ENCODE peak calls at places on chromosomes 7 and 10, in eight cellular contexts. U, M, T, A, R, N, C and H are unnamed samples. For H3K36me3 and H3K4me1, the result is how much of the 10 kb centered on the place peaks cover.

GRCh38 chr10:109914966-109915365 is 8.3 kb downstream of the XPNPEP1 start:
- DNase-seq in U (no peak), M (no peak), T (peak), A (no peak), R (peak), N (peak), C (peak), H (no peak)

GRCh38 chr7:121515651-121516401 is 119.7 kb upstream of the FAM3C start:
- DNase-seq in U (no peak), M (no peak), T (no peak), A (no peak), R (no peak), N (no peak), C (no peak), H (no peak)

GRCh38 chr10:104088239-104088638 is 2.6 kb upstream of the COL17A1 start:
- DNase-seq in U (no peak), M (no peak), T (no peak), A (no peak), R (no peak), N (no peak), C (no peak), H (no peak)

GRCh38 chr7:39709768-39710291 is 86.5 kb downstream of the RALA start:
- DNase-seq in U (peak), M (peak), T (no peak), A (no peak), R (no peak), N (peak), C (no peak), H (no peak)

GRCh38 chr10:88478256-88478655 is 104.9 kb downstream of the RNLS start:
- DNase-seq in U (no peak), M (no peak), T (no peak), A (no peak), R (no peak), N (no peak), C (no peak), H (no peak)

GRCh38 chr7:43248961-43249807 is 136.7 kb downstream of the HECW1 start:
- DNase-seq in U (no peak), M (no peak), T (peak), A (no peak), R (peak), N (peak), C (peak), H (no peak)

GRCh38 chr7:55546826-55547225 is 25.5 kb downstream of the VOPP1 start:
- DNase-seq in U (no peak), M (peak), T (peak), A (peak), R (peak), N (peak), C (peak), H (peak)

GRCh38 chr10:119131512-119132240 is 27.8 kb downstream of the DENND10 start:
- DNase-seq in U (no peak), M (no peak), T (no peak), A (no peak), R (no peak), N (peak), C (no peak), H (no peak)

GRCh38 chr7:131194070-131194865 is 133.4 kb upstream of the MKLN1 start:
- DNase-seq in U (no peak), M (no peak), T (no peak), A (no peak), R (no peak), N (peak), C (no peak), H (no peak)

GRCh38 chr7:105215182-105215581 is 173.5 kb downstream of the SRPK2 start:
- DNase-seq in U (no peak), M (no peak), T (no peak), A (no peak), R (no peak), N (no peak), C (no peak), H (no peak)

GRCh38 chr7:119756687-119757086 is 516.3 kb upstream of the KCND2 start:
- DNase-seq in U (no peak), M (no peak), T (no peak), A (no peak), R (no peak), N (no peak), C (no peak), H (no peak)

GRCh38 chr10:89476676-89477075 is 58.7 kb downstream of the SLC16A12 start:
- DNase-seq in U (peak), M (no peak), T (no peak), A (peak), R (peak), N (peak), C (peak), H (peak)

GRCh38 chr7:30047124-30047523 is 18.9 kb downstream of the PLEKHA8 start:
- DNase-seq in U (no peak), M (no peak), T (no peak), A (no peak), R (no peak), N (peak), C (no peak), H (no peak)

GRCh38 chr7:30053068-30053467 is 24.9 kb downstream of the PLEKHA8 start:
- DNase-seq in U (no peak), M (no peak), T (no peak), A (no peak), R (no peak), N (no peak), C (no peak), H (no peak)

GRCh38 chr7:30046127-30046774 is 18.0 kb downstream of the PLEKHA8 start:
- DNase-seq in U (no peak), M (no peak), T (no peak), A (no peak), R (no peak), N (peak), C (no peak), H (no peak)

GRCh38 chr7:30049173-30049572 is 21.0 kb downstream of the PLEKHA8 start:
- DNase-seq in U (no peak), M (no peak), T (no peak), A (no peak), R (no peak), N (no peak), C (no peak), H (no peak)

DNA sequence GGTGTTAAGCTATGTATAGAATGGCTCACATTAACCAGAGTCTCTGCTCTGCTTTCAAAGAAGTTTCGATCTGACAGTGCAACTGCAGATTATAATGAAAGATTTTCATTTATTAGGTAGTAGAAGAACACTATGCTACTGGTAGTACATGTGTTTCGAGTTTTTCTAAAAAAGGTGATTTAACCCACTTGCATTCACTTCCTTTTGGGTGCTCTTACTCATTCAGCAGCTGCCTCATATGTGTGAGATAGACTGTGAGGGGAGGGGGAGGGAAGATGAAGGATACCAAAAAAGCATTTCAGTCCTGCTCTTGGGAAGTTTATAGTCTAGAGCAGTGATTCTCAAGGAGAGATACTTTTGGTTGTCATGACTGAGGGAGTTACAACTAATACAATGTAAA is 20.4 kb downstream of the PLEKHA8 start:
- DNase-seq in U (no peak), M (no peak), T (no peak), A (no peak), R (no peak), N (no peak), C (no peak), H (no peak)
- H3K36me3 ChIP-seq in U (half or more), M (half or more), T (under half), A (under half), R (under half), N (under half), C (under half), H (under half)

GRCh38 chr7:114925443-114925842 is 3.5 kb downstream of the MDFIC start:
- DNase-seq in U (no peak), M (no peak), T (no peak), A (no peak), R (no peak), N (no peak), C (no peak), H (no peak)

GRCh38 chr7:114930829-114931655 is 9.1 kb downstream of the MDFIC start:
- DNase-seq in U (no peak), M (no peak), T (no peak), A (no peak), R (no peak), N (no peak), C (no peak), H (no peak)

GRCh38 chr7:114929570-114929969 is 7.7 kb downstream of the MDFIC start:
- DNase-seq in U (no peak), M (no peak), T (no peak), A (no peak), R (no peak), N (no peak), C (no peak), H (no peak)

GRCh38 chr7:114930107-114930521 is 8.2 kb downstream of the MDFIC start:
- DNase-seq in U (peak), M (no peak), T (no peak), A (no peak), R (no peak), N (no peak), C (no peak), H (no peak)

GRCh38 chr7:114928060-114928459 is 6.2 kb downstream of the MDFIC start:
- DNase-seq in U (no peak), M (no peak), T (no peak), A (no peak), R (no peak), N (no peak), C (no peak), H (no peak)
- H3K4me1 ChIP-seq in U (under half), M (half or more), T (under half), A (under half), R (under half), N (under half), C (under half), H (half or more)

DNA sequence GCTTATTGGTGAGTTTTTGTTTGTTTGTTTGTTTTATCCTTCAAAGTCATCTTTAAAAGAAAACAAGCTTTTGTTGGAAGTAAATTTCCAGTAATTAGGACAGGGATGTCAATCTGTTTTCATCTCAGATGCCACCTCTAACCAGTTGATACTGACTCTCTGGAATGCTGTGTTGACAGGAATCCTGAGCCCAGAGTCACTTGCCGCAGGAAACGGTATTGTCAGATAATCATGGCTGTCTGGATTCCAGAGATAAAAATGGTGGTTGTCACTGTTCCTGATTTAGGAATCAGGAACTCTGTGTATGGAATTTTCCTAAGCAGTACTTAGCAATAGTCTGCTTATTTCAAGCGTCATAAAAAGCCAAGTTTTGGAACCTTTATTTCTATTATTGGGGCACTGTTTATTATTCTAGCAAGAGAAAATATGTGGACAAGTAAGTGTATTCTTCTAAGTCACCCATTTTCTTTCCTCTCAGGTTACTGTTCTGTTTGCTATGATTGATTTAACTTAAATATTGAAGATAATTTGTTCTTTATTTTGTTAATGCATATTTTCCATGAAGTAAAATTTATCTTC is 39.2 kb downstream of the CDC123 start:
- DNase-seq in U (peak), M (no peak), T (no peak), A (no peak), R (no peak), N (no peak), C (no peak), H (no peak)
- H3K36me3 ChIP-seq in U (under half), M (half or more), T (half or more), A (under half), R (half or more), N (under half), C (under half), H (under half)

GRCh38 chr7:542131-542934 is 22.7 kb upstream of the PDGFA start:
- DNase-seq in U (no peak), M (no peak), T (no peak), A (no peak), R (no peak), N (no peak), C (no peak), H (peak)
- H3K4me1 ChIP-seq in U (under half), M (under half), T (half or more), A (under half), R (half or more), N (under half), C (half or more), H (under half)

DNA sequence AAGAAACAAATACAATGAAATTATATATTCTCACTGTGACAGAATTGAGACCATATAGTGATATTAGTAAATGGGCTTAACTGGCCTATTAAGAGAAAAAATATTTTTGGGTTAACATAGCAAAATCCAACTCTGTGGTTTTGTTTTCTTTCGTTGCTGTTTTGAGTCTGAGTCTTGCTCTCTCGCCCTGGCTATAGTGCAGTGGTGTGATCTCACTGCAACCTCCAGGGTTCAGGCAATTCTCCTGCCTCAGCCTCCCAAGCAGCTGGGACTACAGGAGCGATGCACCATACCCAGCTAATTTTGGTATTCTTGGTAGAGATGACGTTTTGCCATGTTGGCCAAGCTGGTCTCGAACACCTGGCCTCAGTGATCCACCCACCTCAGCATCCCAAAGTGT is 15.3 kb downstream of the TRIM24 start:
- DNase-seq in U (no peak), M (no peak), T (no peak), A (no peak), R (no peak), N (no peak), C (no peak), H (no peak)
- H3K36me3 ChIP-seq in U (under half), M (under half), T (under half), A (under half), R (under half), N (under half), C (under half), H (under half)

GRCh38 chr10:102878629-102879028 is 9.4 kb downstream of the AS3MT start:
- DNase-seq in U (no peak), M (no peak), T (no peak), A (no peak), R (no peak), N (no peak), C (no peak), H (no peak)

GRCh38 chr10:102876747-102877153 is 7.5 kb downstream of the AS3MT start:
- DNase-seq in U (no peak), M (no peak), T (no peak), A (no peak), R (no peak), N (peak), C (no peak), H (no peak)

DNA sequence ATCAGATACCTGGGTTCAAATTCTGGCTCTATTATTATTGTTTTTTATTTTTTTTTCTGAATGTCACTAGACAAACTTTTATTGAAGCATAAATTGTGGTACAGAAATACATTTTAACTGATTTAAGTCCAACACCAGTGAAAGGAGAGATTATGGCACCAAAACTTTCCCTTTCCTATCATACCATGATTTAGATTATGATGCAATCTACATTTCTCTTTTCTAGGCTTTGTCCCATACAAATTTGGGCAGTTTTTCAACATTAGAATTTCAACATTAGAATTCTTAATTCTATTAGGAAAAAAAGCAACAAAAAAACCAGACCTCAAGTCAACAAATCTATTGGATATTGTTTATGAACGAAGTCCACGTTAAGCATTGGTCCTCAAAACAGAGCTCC is 11.0 kb downstream of the AS3MT start:
- DNase-seq in U (no peak), M (no peak), T (no peak), A (no peak), R (no peak), N (no peak), C (no peak), H (no peak)
- H3K4me1 ChIP-seq in U (under half), M (under half), T (under half), A (under half), R (under half), N (under half), C (under half), H (under half)

DNA sequence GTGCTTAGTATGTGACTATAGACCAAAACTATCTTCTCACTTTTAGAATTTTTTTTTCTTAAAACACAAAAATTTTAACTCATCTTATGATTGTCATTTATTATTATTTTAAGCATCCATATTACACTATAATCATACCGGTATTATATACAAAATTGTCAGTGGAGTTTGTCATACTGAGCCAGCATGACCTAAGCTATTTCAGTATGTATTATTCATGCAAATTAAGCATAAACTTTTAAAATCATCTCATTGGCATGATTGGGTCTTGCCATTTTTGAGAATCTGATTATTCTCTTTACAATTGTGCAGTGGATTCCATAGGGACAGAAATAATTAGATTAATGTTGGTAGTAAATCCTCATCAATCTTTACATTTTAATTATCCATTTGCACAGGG is 46.2 kb upstream of the STMP1 start:
- DNase-seq in U (no peak), M (no peak), T (no peak), A (no peak), R (no peak), N (no peak), C (no peak), H (no peak)
- H3K36me3 ChIP-seq in U (under half), M (half or more), T (under half), A (under half), R (half or more), N (under half), C (half or more), H (half or more)

GRCh38 chr7:101166603-101166908 is 1.2 kb upstream of the VGF start:
- DNase-seq in U (no peak), M (no peak), T (no peak), A (no peak), R (no peak), N (no peak), C (no peak), H (no peak)

GRCh38 chr7:101168412-101169049 is 3.2 kb upstream of the VGF start:
- DNase-seq in U (no peak), M (no peak), T (no peak), A (no peak), R (no peak), N (no peak), C (no peak), H (no peak)

GRCh38 chr7:101165958-101166602 is 711 bp upstream of the VGF start:
- DNase-seq in U (no peak), M (no peak), T (no peak), A (no peak), R (no peak), N (no peak), C (no peak), H (no peak)

GRCh38 chr7:101167645-101168411 is 2.5 kb upstream of the VGF start:
- DNase-seq in U (no peak), M (no peak), T (no peak), A (no peak), R (no peak), N (no peak), C (no peak), H (no peak)

DNA sequence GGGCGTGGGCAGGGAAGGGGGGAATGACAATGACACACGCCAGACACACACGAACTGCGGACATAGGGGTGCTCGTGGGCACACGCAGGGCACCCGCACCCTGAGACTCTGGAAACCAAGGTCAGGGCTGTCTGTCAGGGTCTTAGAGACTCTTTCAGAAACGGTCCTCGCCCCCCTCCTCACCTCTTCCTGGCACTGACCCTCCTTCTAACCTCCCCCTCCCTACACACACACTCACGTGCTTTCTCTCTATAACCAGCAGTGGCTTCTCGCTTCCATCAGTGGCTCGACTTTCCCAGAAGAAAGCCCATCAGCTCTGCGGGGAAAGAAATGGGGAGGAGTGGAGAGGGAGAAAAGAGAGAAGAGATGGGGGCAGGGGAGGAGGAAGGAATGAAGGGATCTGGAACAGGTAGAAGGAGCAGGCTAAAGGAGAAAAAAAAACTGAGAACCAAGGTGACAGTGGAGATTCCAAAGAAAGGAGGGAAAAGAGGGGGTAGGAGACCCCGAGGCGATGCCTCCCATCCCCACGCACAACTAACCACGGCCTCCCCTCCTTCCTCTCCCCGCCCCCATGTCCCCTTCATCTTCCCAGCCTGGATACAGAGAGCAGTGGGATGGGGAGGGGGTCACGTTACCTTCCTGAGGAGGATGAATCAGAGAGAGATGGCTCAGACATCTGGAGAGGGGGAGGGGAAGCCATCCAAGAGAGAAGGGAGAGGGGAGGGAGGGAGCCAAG is 1.7 kb upstream of the VGF start:
- DNase-seq in U (no peak), M (no peak), T (no peak), A (no peak), R (no peak), N (no peak), C (no peak), H (no peak)
- H3K4me1 ChIP-seq in U (under half), M (half or more), T (half or more), A (under half), R (under half), N (half or more), C (under half), H (half or more)